ENCODE peak calls at places on chromosomes 3 and 15, in ten cellular contexts. A is A549, Z is ascending aorta, F is A673, S is PC-3, T is right cardiac atrium, B is PC-9, I is left ventricle myocardium inferior, R is esophagus muscularis mucosa, W is HAP-1. E is an unnamed sample.

GRCh38 chr3:113736548-113737089 is 9.4 kb downstream of the NAA50 start:
- DNase-seq in A (peak; percentile 25), Z (no peak), F (peak; percentile 79), S (peak; percentile 85), T (no peak), B (peak; percentile 38), I (no peak), R (no peak), W (peak; percentile 50), E (no peak)

GRCh38 chr3:111721702-111722205 is 126.6 kb upstream of the ZBED2 start:
- DNase-seq in A (no peak), Z (no peak), F (no peak), S (peak; percentile 68), T (no peak), B (no peak), I (no peak), R (peak; percentile 86), W (no peak), E (no peak)

GRCh38 chr3:51605938-51606337 is 65.1 kb upstream of the TEX264 start:
- DNase-seq in A (no peak), Z (no peak), F (no peak), S (no peak), T (no peak), B (no peak), I (no peak), R (no peak), W (no peak), E (no peak)

GRCh38 chr3:50502584-50503423 is 630 bp downstream of the CACNA2D2 start:
- DNase-seq in A (no peak), Z (no peak), F (no peak), S (no peak), T (no peak), B (no peak), I (no peak), R (no peak), W (peak; percentile 59), E (no peak)

GRCh38 chr15:38564557-38565286 is at the start of gene RASGRP1:
- DNase-seq in A (peak; percentile 18), Z (peak; percentile 71), F (peak; percentile 63), S (peak; percentile 35), T (peak; percentile 84), B (no peak), I (peak; percentile 51), R (peak; percentile 89), W (peak; percentile 81), E (no peak)

GRCh38 chr3:112411425-112411824 is 78.5 kb downstream of the CD200 start:
- DNase-seq in A (no peak), Z (peak; percentile 77), F (no peak), S (no peak), T (no peak), B (no peak), I (no peak), R (no peak), W (no peak), E (no peak)

GRCh38 chr3:100042577-100042981 is 71.7 kb downstream of the FILIP1L start:
- DNase-seq in A (no peak), Z (no peak), F (no peak), S (peak; percentile 85), T (no peak), B (peak; percentile 87), I (no peak), R (no peak), W (no peak), E (no peak)

GRCh38 chr15:66018178-66018797 is 149.0 kb downstream of the RAB11A start:
- DNase-seq in A (no peak), Z (no peak), F (no peak), S (no peak), T (no peak), B (no peak), I (no peak), R (no peak), W (no peak), E (no peak)

GRCh38 chr3:187977659-187978058 is 176.3 kb upstream of the LPP start:
- DNase-seq in A (no peak), Z (no peak), F (no peak), S (no peak), T (no peak), B (no peak), I (no peak), R (no peak), W (no peak), E (no peak)

GRCh38 chr15:100204771-100205170 is 137.0 kb downstream of the ADAMTS17 start:
- DNase-seq in A (no peak), Z (peak; percentile 5), F (no peak), S (no peak), T (no peak), B (no peak), I (no peak), R (no peak), W (no peak), E (no peak)

GRCh38 chr3:34995771-34996430 is 643.4 kb upstream of the ARPP21 start:
- DNase-seq in A (no peak), Z (no peak), F (peak; percentile 66), S (no peak), T (no peak), B (no peak), I (no peak), R (no peak), W (no peak), E (no peak)

GRCh38 chr3:53804697-53805462 is 41.3 kb downstream of the CHDH start:
- DNase-seq in A (peak; percentile 62), Z (peak; percentile 65), F (no peak), S (peak; percentile 45), T (no peak), B (no peak), I (no peak), R (no peak), W (peak; percentile 22), E (no peak)

GRCh38 chr15:90871716-90872480 is 3.5 kb downstream of the FURIN start:
- DNase-seq in A (no peak), Z (no peak), F (no peak), S (no peak), T (peak; percentile 75), B (no peak), I (no peak), R (no peak), W (peak; percentile 30), E (no peak)

GRCh38 chr3:170896781-170897180 is 11.7 kb downstream of the EIF5A2 start:
- DNase-seq in A (no peak), Z (no peak), F (no peak), S (no peak), T (no peak), B (no peak), I (no peak), R (no peak), W (no peak), E (no peak)

GRCh38 chr3:64144241-64144900 is 80.9 kb downstream of the PRICKLE2 start:
- DNase-seq in A (no peak), Z (no peak), F (no peak), S (no peak), T (no peak), B (no peak), I (no peak), R (no peak), W (no peak), E (no peak)

GRCh38 chr3:36908647-36909180 is 36.1 kb downstream of the TRANK1 start:
- DNase-seq in A (no peak), Z (no peak), F (no peak), S (no peak), T (no peak), B (no peak), I (no peak), R (no peak), W (no peak), E (no peak)

GRCh38 chr15:40279437-40280141 is 3.3 kb downstream of the ANKRD63 start:
- DNase-seq in A (peak; percentile 48), Z (peak; percentile 80), F (peak; percentile 70), S (peak; percentile 72), T (peak; percentile 92), B (peak; percentile 42), I (peak; percentile 74), R (no peak), W (peak; percentile 90), E (no peak)

GRCh38 chr15:64911317-64912186 is at the start of gene ANKDD1A:
- DNase-seq in A (peak; percentile 94), Z (peak; percentile 87), F (peak; percentile 64), S (peak; percentile 63), T (peak; percentile 91), B (no peak), I (peak; percentile 74), R (no peak), W (peak; percentile 86), E (no peak)

DNA sequence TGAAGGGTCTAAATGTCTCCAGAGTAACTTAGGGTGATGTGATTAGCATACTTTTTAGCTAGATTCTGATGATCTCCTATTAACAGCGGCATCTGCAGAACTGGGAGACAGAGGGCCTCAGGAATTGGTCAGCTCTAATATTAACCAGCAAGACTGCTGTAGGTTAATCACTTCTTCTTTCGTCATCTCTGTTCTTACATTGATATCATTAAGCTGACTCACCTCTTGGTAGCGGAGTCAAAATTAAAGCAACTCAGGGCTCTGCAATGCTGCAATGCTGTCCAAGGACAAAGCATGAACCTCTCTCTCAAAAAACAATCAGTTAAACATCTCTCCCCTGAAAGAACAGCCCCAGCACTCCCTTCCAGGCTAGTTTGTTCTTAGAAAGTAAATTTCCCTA is 57.5 kb upstream of the TRA2B start:
- DNase-seq in A (no peak), Z (no peak), F (no peak), S (no peak), T (no peak), B (peak; percentile 55), I (no peak), R (no peak), W (no peak), E (no peak)
- H3K4me1 ChIP-seq in A (no peaks in the 10 kb centered on the region), Z (peaks cover 2% of the 10 kb centered on the region), F (no peaks in the 10 kb centered on the region), S (no peaks in the 10 kb centered on the region), T (no peaks in the 10 kb centered on the region), B (no peaks in the 10 kb centered on the region), I (no peaks in the 10 kb centered on the region), R (peaks cover 13% of the 10 kb centered on the region), W (no peaks in the 10 kb centered on the region), E (no peaks in the 10 kb centered on the region)

DNA sequence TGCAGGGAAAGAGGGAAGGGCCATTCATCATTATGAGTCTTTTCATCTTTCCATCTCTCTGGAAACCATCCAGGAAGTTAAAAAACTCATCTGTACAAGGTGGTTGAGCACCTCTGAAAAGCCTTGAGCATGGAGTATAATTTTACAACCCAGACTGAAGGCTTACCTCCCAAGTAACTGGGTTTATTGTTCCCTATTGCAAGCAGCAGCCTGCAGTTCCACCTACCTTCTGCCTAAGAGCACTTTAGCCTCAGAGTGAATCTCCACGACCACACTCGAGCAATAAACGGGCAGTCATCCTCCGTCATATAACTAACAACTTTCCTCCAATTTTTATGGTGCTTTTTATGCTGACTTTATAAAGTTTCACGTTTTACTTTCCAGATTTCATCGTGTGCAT is 32.8 kb downstream of the OSBPL10 start:
- DNase-seq in A (no peak), Z (no peak), F (no peak), S (no peak), T (no peak), B (no peak), I (no peak), R (peak; percentile 31), W (no peak), E (no peak)
- H3K4me1 ChIP-seq in A (peaks cover 9% of the 10 kb centered on the region), Z (no peaks in the 10 kb centered on the region), F (no peaks in the 10 kb centered on the region), S (peaks cover 8% of the 10 kb centered on the region), T (peaks cover 10% of the 10 kb centered on the region), B (peaks cover 12% of the 10 kb centered on the region), I (peaks cover 33% of the 10 kb centered on the region), R (peaks cover 10% of the 10 kb centered on the region), W (no peaks in the 10 kb centered on the region), E (peaks cover 8% of the 10 kb centered on the region)

GRCh38 chr3:124774841-124775402 is 44.7 kb downstream of the UMPS start:
- DNase-seq in A (no peak), Z (no peak), F (no peak), S (no peak), T (no peak), B (no peak), I (no peak), R (no peak), W (no peak), E (no peak)
- H3K4me1 ChIP-seq in A (peaks cover 65% of the 10 kb centered on the region), Z (peaks cover 40% of the 10 kb centered on the region), F (peaks cover 75% of the 10 kb centered on the region), S (peaks cover 6% of the 10 kb centered on the region), T (peaks cover 24% of the 10 kb centered on the region), B (peaks cover 5% of the 10 kb centered on the region), I (peaks cover 97% of the 10 kb centered on the region), R (peaks cover 70% of the 10 kb centered on the region), W (no peaks in the 10 kb centered on the region), E (peaks cover 59% of the 10 kb centered on the region)

GRCh38 chr15:37101634-37102314 is 1.4 kb upstream of the MEIS2 start:
- DNase-seq in A (peak; percentile 66), Z (peak; percentile 88), F (peak; percentile 68), S (peak; percentile 80), T (peak; percentile 92), B (peak; percentile 54), I (peak; percentile 85), R (no peak), W (peak; percentile 92), E (no peak)
- H3K4me1 ChIP-seq in A (peaks cover 5% of the 10 kb centered on the region), Z (no peaks in the 10 kb centered on the region), F (peaks cover 8% of the 10 kb centered on the region), S (peaks cover 21% of the 10 kb centered on the region), T (peaks cover 2% of the 10 kb centered on the region), B (peaks cover 17% of the 10 kb centered on the region), I (peaks cover 70% of the 10 kb centered on the region), R (peaks cover 27% of the 10 kb centered on the region), W (peaks cover 6% of the 10 kb centered on the region), E (peaks cover 24% of the 10 kb centered on the region)

E was measured in esophagus squamous epithelium.